ENCODE peak calls at places on chromosome 3, in four cellular contexts. Y is mesenchymal stem cell, R is mesendoderm, F is IMR-90. X is an unnamed sample.

GRCh38 chr3:72890166-72890925 is 2.5 kb downstream of the GXYLT2 start:
- DNase-seq in R (no peak), F (no peak), Y (no peak), X (peak)

GRCh38 chr3:112640333-112640863 is 545 bp downstream of the CCDC80 start:
- DNase-seq in F (peak), R (peak), Y (peak), X (peak)

GRCh38 chr3:122956685-122957455 is 70.7 kb downstream of the SEMA5B start:
- DNase-seq in F (no peak), Y (no peak), R (no peak), X (no peak)

GRCh38 chr3:156675744-156676466 is 1.5 kb downstream of the TIPARP start:
- DNase-seq in F (peak), Y (peak), R (peak), X (peak)

GRCh38 chr3:69472093-69472492 is 86.2 kb upstream of the FRMD4B start:
- DNase-seq in R (no peak), Y (peak), F (no peak), X (no peak)

GRCh38 chr3:52775877-52776276 is 1.5 kb upstream of the ITIH1 start:
- DNase-seq in Y (no peak), F (no peak), R (no peak), X (no peak)

GRCh38 chr3:10342781-10343180 is 21.9 kb upstream of the SEC13 start:
- DNase-seq in F (no peak), Y (no peak), R (no peak), X (no peak)

GRCh38 chr3:39267631-39268553 is 11.9 kb downstream of the CX3CR1 start:
- DNase-seq in R (no peak), F (no peak), Y (no peak), X (no peak)

GRCh38 chr3:196688349-196688748 is 23.7 kb downstream of the CEP19 start:
- DNase-seq in F (peak), Y (peak), R (no peak), X (peak)

GRCh38 chr3:12187448-12188327 is 29.0 kb upstream of the TIMP4 start:
- DNase-seq in R (no peak), F (peak), Y (peak), X (no peak)

GRCh38 chr3:16299746-16300145 is 34.7 kb downstream of the OXNAD1 start:
- DNase-seq in F (no peak), R (no peak), Y (no peak), X (peak)

GRCh38 chr3:170865209-170866094 is 4.5 kb downstream of the RPL22L1 start:
- DNase-seq in Y (no peak), R (peak), F (no peak), X (peak)

GRCh38 chr3:139477710-139478640 is 1.7 kb upstream of the RBP2 start:
- DNase-seq in R (peak), Y (no peak), F (no peak), X (no peak)

GRCh38 chr3:18046131-18046530 is 303.7 kb upstream of the TBC1D5 start:
- DNase-seq in Y (no peak), F (no peak), R (no peak), X (no peak)

GRCh38 chr3:87793322-87793877 is 265.4 kb downstream of the CGGBP1 start:
- DNase-seq in F (no peak), R (no peak), Y (no peak), X (no peak)

GRCh38 chr3:171262431-171262830 is 197.8 kb downstream of the TNIK start:
- DNase-seq in Y (peak), R (no peak), F (peak), X (no peak)

GRCh38 chr3:62109534-62109933 is 263.8 kb downstream of the FEZF2 start:
- DNase-seq in Y (peak), R (peak), F (peak), X (peak)

GRCh38 chr3:26340001-26340400 is 282.6 kb upstream of the LRRC3B start:
- DNase-seq in F (no peak), Y (no peak), R (no peak), X (no peak)

GRCh38 chr3:64104006-64104405 is 80.7 kb upstream of the PSMD6 start:
- DNase-seq in F (no peak), R (no peak), Y (no peak), X (no peak)

GRCh38 chr3:49020335-49021212 is 1.3 kb upstream of the NDUFAF3 start:
- DNase-seq in R (peak), Y (peak), F (no peak), X (peak)

GRCh38 chr3:9169951-9170850 is 79.2 kb downstream of the SRGAP3 start:
- DNase-seq in R (peak), Y (no peak), F (no peak), X (no peak)

GRCh38 chr3:30289324-30289723 is 317.1 kb upstream of the TGFBR2 start:
- DNase-seq in F (no peak), Y (no peak), R (no peak), X (no peak)

GRCh38 chr3:107368999-107369398 is 8.2 kb upstream of the CCDC54 start:
- DNase-seq in Y (no peak), R (no peak), F (no peak), X (no peak)

GRCh38 chr3:5058463-5058862 is 63.6 kb upstream of the ARL8B start:
- DNase-seq in R (no peak), Y (peak), F (peak), X (no peak)

GRCh38 chr3:46407976-46408375 is 917 bp downstream of the CCRL2 start:
- DNase-seq in F (no peak), R (no peak), Y (no peak), X (no peak)

GRCh38 chr3:123072564-123072963 is 5.7 kb downstream of the PDIA5 start:
- DNase-seq in R (no peak), Y (no peak), F (no peak), X (no peak)

DNA sequence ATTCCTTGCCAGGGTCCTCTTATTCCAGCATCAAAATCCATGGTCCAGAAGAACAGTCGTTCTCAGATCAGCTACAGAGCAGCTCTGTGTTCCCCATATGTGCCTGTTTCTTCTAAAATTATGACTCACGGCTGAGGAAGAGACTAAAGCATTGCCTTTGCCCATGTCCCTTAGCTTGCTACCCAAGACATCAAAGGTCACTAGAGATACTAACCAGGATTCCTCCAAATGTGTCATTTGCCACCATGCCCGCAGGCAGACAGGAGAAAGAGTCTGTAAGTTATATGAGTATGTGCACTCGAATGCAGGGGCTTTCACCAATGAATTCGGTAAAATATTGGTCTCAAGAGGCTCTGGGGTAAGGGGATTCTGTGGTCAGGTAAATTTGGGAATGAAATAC is 115.3 kb upstream of the ETV5 start:
- DNase-seq in F (no peak), Y (no peak), R (no peak), X (peak)
- H2AK5ac ChIP-seq in F (no peak), Y (no peak), R (no peak), X (no peak)

DNA sequence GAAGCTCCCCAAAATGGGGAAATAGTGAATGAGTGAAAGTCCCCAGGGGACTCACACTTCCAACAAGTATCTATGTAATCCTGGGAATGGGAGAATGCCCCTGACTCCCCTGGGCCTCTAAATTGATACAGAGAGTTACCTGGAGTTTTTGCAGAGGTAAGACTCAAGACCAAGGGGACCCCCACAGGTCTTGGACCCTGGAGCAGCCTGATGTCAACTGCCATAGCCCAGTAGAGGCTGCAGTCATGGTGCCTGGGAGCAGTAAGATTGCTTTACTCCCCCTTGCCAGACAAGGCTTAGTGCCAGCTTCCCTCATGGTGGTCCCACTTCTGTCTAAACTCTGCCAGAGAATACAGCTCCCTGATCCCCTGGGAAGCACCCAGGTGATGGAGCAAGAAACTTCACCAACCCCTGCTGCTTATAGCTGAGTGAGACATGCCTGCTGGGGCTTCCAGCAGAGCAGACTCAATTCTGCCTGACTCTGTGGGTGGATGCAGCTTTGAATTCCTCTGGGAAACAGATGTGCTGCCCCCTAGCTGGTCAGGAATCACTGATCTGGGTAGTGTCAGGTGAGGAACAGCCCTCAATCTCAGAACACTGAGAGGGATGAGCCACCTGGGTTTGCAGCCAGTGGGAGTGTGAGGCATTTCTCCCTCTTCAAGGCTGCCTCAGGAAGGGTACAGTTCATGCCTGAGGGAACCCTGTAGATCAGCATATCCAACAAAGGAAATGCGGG is 485.9 kb downstream of the NSUN3 start:
- DNase-seq in F (no peak), R (peak), Y (no peak), X (no peak)
- H2BK5ac ChIP-seq in F (no peak), R (no peak), Y (no peak), X (no peak)

DNA sequence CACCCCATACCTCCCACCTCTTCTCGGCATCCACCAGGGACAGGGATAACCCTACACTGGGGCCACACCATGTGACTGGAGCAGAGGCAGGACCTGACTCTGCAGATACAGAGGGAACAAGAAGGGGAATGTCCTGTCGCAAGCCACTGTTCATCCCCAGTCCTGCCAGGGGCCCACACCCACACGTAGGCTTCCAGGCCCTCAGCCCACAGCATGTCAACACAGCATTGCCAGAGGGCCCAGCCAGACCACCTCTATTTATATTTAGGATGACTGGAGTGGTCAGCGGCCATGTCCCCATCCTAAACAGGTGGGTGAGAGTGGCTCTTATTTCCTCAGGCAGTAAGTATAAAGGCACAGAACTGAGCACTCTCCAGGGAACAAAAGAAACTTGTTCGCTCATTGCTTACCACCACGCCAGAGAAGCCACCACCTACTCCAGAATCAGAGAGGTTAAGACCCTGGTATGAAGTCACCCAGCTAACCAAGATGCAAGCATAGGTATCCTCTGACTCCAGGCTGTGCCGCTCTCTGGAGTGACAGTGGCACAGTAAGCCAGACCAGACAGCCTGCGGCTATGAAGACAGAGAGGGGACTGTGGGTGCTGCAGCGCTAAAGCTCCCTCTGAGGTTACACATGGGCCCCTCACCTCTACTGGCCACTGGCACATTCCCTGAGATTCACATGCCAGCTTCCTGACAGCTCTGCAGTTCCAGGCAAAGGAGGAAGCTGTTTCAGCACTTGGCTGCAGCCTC is 67.9 kb downstream of the LRIG1 start:
- DNase-seq in F (no peak), R (no peak), Y (no peak), X (no peak)
- H3K4me3 ChIP-seq in F (no peak), R (no peak), Y (no peak), X (no peak)

GRCh38 chr3:58176827-58177489 is 33.8 kb downstream of the DNASE1L3 start:
- DNase-seq in Y (no peak), F (no peak), R (peak), X (no peak)
- H2AK5ac ChIP-seq in Y (no peak), F (peak), R (no peak), X (no peak)

GRCh38 chr3:119600732-119601131 is 3.0 kb downstream of the PLA1A start:
- DNase-seq in F (no peak), Y (no peak), R (peak), X (no peak)
- H2BK5ac ChIP-seq in F (no peak), Y (no peak), R (no peak), X (no peak)

GRCh38 chr3:141083226-141083625 is 32.1 kb downstream of the SPSB4 start:
- DNase-seq in Y (no peak), R (no peak), F (no peak), X (no peak)

GRCh38 chr3:141080407-141080806 is 29.3 kb downstream of the SPSB4 start:
- DNase-seq in Y (no peak), F (no peak), R (no peak), X (no peak)

GRCh38 chr3:141082064-141082463 is 30.9 kb downstream of the SPSB4 start:
- DNase-seq in F (no peak), Y (no peak), R (no peak), X (no peak)

GRCh38 chr3:141083831-141084624 is 32.9 kb downstream of the SPSB4 start:
- DNase-seq in F (no peak), Y (no peak), R (no peak), X (no peak)

DNA sequence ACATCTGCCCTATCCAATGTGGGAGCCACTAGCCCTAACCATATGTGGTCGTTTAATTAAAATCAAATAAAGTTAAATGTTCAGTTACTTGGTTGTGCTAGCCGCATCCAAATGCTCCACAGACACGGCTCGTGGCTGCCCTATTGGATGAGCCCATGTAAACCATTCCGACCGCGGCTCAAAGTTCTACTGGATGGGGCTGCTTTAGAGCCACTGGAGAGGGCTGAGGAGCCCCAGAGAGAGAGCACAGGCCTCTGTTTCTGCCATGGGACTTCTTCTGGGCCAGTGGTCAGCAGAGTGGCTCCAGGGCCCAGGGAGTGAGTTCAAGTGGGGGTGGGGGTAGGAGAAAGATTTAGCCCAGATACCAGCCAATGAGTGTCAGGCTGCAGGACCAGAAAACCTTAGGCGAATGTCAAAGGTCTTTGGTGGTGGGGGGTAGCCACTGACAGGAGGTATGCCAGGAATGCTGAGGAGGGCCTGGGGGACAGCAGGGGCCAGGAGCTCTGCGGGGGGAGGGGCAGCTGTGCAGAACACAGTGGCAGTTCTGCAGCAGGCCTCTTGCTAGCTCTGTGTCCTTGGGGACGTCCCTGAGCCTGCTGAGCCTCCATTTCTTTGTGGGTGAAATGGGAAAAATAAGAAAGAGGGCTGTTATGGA is 30.1 kb downstream of the SPSB4 start:
- DNase-seq in F (no peak), Y (no peak), R (peak), X (no peak)
- H3K4me3 ChIP-seq in F (no peak), Y (no peak), R (no peak), X (no peak)

GRCh38 chr3:129061888-129062834 is 1.6 kb downstream of the GP9 start:
- DNase-seq in F (no peak), Y (no peak), R (no peak), X (no peak)
- H2AK5ac ChIP-seq in F (no peak), Y (no peak), R (no peak), X (no peak)

GRCh38 chr3:126555795-126556636 is 2.7 kb downstream of the C3orf22 start:
- DNase-seq in R (no peak), Y (no peak), F (no peak), X (no peak)

GRCh38 chr3:126553284-126553811 is 5.4 kb downstream of the C3orf22 start:
- DNase-seq in F (no peak), R (no peak), Y (no peak), X (no peak)

GRCh38 chr3:126552688-126553283 is 5.9 kb downstream of the C3orf22 start:
- DNase-seq in F (no peak), R (no peak), Y (no peak), X (no peak)

GRCh38 chr3:126556637-126557414 is 1.9 kb downstream of the C3orf22 start:
- DNase-seq in R (no peak), F (no peak), Y (no peak), X (no peak)

GRCh38 chr3:126554560-126555525 is 3.9 kb downstream of the C3orf22 start:
- DNase-seq in R (no peak), F (no peak), Y (no peak), X (no peak)
- H2BK5ac ChIP-seq in R (no peak), F (no peak), Y (no peak), X (no peak)

DNA sequence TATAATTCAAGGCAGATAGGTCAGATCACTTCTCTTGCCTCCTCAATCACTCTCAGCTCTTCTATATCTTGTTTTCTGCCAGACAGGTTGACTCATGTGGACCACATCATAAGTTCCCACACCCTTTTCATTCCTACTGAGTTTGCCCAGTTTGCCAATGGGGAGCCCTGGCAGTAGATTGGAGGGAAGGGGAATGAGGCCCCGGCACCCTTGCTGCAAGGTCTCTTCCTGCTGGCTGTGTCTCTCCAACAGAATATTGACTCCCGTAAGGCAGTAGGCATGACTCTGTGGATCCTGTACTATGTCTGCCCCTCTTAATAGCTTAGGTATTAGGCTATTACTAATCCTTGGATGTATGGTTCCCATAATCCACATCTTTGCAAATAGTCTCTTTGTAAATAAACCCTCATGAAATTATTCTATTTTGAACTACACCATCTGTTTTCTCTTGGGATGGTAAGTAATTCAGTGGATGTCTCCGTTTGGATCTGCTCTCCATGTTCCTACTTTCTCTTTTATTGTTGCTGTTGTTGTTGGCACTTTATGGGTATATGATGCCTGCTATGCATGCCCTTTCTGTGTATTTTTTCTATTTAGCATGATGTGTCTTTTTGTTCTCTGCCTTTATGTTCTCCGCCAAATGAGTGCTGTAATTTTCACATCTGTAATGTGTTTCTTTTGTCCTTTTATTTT is 65.5 kb upstream of the DCBLD2 start:
- DNase-seq in R (no peak), Y (no peak), F (no peak), X (no peak)
- H3K4me3 ChIP-seq in R (no peak), Y (peak), F (no peak), X (no peak)